ENCODE peak calls at places on chromosomes 16 and 17, in five cellular contexts. D is A673, G is Peyer's patch, A is skeletal muscle cell, M is H54. U is an unnamed sample.

GRCh38 chr16:66057056-66057455 is 309.4 kb upstream of the CDH5 start:
- DNase-seq in D (no peak), G (no peak), A (no peak), M (no peak), U (no peak)

GRCh38 chr17:39576187-39576586 is 31.5 kb downstream of the NEUROD2 start:
- DNase-seq in D (peak; percentile 48), G (no peak), A (no peak), M (no peak), U (no peak)

GRCh38 chr16:14502932-14503741 is 126.9 kb downstream of the PARN start:
- DNase-seq in D (no peak), G (no peak), A (peak; percentile 54), M (no peak), U (no peak)

GRCh38 chr17:48024149-48025039 is 13.2 kb downstream of the COPZ2 start:
- DNase-seq in D (peak; percentile 68), G (peak; percentile 70), A (no peak), M (no peak), U (no peak)

GRCh38 chr16:48276102-48276501 is 28.8 kb upstream of the ABCC11 start:
- DNase-seq in D (no peak), G (no peak), A (no peak), M (no peak), U (no peak)

GRCh38 chr17:7838291-7839075 is 4.5 kb downstream of the KDM6B start:
- DNase-seq in D (peak; percentile 82), G (peak; percentile 44), A (no peak), M (no peak), U (no peak)

GRCh38 chr16:11254913-11255736 is 879 bp downstream of the SOCS1 start:
- DNase-seq in D (peak; percentile 46), G (peak; percentile 75), A (no peak), M (no peak), U (peak; percentile 25)

GRCh38 chr17:43860927-43861622 is 14.1 kb downstream of the CD300LG start:
- DNase-seq in D (no peak), G (no peak), A (no peak), M (no peak), U (no peak)

GRCh38 chr17:78568494-78569115 is 8.6 kb downstream of the DNAH17 start:
- DNase-seq in D (no peak), G (no peak), A (no peak), M (no peak), U (no peak)

GRCh38 chr17:45905812-45906211 is 11.5 kb downstream of the MAPT start:
- DNase-seq in D (no peak), G (no peak), A (no peak), M (no peak), U (no peak)

GRCh38 chr16:11757671-11758545 is 15.3 kb upstream of the TXNDC11 start:
- DNase-seq in D (no peak), G (no peak), A (peak; percentile 10), M (no peak), U (no peak)

GRCh38 chr16:68377667-68378420 is 67.0 kb downstream of the PRMT7 start:
- DNase-seq in D (no peak), G (no peak), A (peak; percentile 16), M (no peak), U (no peak)

GRCh38 chr17:1108560-1108809 is 71.3 kb downstream of the ABR start:
- DNase-seq in D (no peak), G (no peak), A (no peak), M (no peak), U (no peak)

GRCh38 chr17:21459536-21459935 is 83.4 kb downstream of the KCNJ12 start:
- DNase-seq in D (no peak), G (no peak), A (no peak), M (no peak), U (no peak)

GRCh38 chr17:61484174-61484573 is 32.0 kb downstream of the TBX4 start:
- DNase-seq in D (no peak), G (no peak), A (no peak), M (no peak), U (no peak)

GRCh38 chr17:34382586-34383224 is 19.7 kb upstream of the CCL1 start:
- DNase-seq in D (no peak), G (no peak), A (no peak), M (no peak), U (no peak)

GRCh38 chr17:4087911-4088693 is 54.7 kb downstream of the ZZEF1 start:
- DNase-seq in D (no peak), G (no peak), A (no peak), M (peak; percentile 30), U (no peak)

GRCh38 chr17:29726721-29727252 is 104.1 kb upstream of the CORO6 start:
- DNase-seq in D (peak; percentile 98), G (no peak), A (no peak), M (no peak), U (no peak)

GRCh38 chr16:1361685-1362360 is 10.1 kb downstream of the GNPTG start:
- DNase-seq in D (no peak), G (no peak), A (no peak), M (no peak), U (no peak)

GRCh38 chr16:21101631-21102420 is 48.8 kb downstream of the DNAH3 start:
- DNase-seq in D (no peak), G (peak; percentile 23), A (no peak), M (no peak), U (no peak)

U was measured in NCI-H2107.